ENCODE peak calls at places on chromosomes 16 and 17, in five cellular contexts. R is NCI-H2081 treated with DMSO at 0.1 percent for 48 hours, L is coronary artery, S is AG09309, Y is left lung. O is an unnamed sample.

GRCh38 chr17:51860934-51861561 is 297.5 kb downstream of the CA10 start:
- DNase-seq in R (peak; percentile 18), L (no peak), S (no peak), Y (no peak), O (no peak)

GRCh38 chr17:48113201-48113676 is 5.7 kb downstream of the SNX11 start:
- DNase-seq in R (no peak), L (no peak), S (no peak), Y (no peak), O (no peak)

GRCh38 chr16:12158428-12158827 is 181.9 kb downstream of the SNX29 start:
- DNase-seq in R (no peak), L (no peak), S (peak; percentile 97), Y (no peak), O (no peak)

GRCh38 chr16:16021988-16022682 is 72.7 kb downstream of the ABCC1 start:
- DNase-seq in R (no peak), L (peak; percentile 98), S (peak; percentile 79), Y (peak; percentile 92), O (no peak)

GRCh38 chr17:67492824-67493490 is 115.9 kb downstream of the PITPNC1 start:
- DNase-seq in R (no peak), L (no peak), S (no peak), Y (no peak), O (no peak)

GRCh38 chr16:9050102-9050830 is 41.2 kb upstream of the HAPSTR1 start:
- DNase-seq in R (no peak), L (no peak), S (no peak), Y (no peak), O (no peak)

GRCh38 chr17:33469911-33470310 is 176.8 kb upstream of the ASIC2 start:
- DNase-seq in R (no peak), L (no peak), S (no peak), Y (peak; percentile 33), O (no peak)

GRCh38 chr17:27408891-27409290 is 47.4 kb upstream of the KSR1 start:
- DNase-seq in R (no peak), L (no peak), S (no peak), Y (peak; percentile 26), O (no peak)

GRCh38 chr16:72371307-72372081 is 199.5 kb upstream of the PMFBP1 start:
- DNase-seq in R (no peak), L (no peak), S (peak; percentile 55), Y (peak; percentile 44), O (no peak)

GRCh38 chr16:4272114-4272954 is 489 bp downstream of the TFAP4 start:
- DNase-seq in R (no peak), L (no peak), S (no peak), Y (peak; percentile 78), O (no peak)

GRCh38 chr17:56424543-56425044 is 168.9 kb upstream of the NOG start:
- DNase-seq in R (no peak), L (no peak), S (no peak), Y (no peak), O (no peak)

GRCh38 chr17:58156839-58157803 is 8.9 kb downstream of the OR4D1 start:
- DNase-seq in R (no peak), L (no peak), S (no peak), Y (peak; percentile 37), O (peak; percentile 21)

GRCh38 chr17:39867891-39868553 is at the start of gene ZPBP2:
- DNase-seq in R (no peak), L (no peak), S (no peak), Y (no peak), O (no peak)

GRCh38 chr16:53029971-53030370 is 22.7 kb downstream of the CHD9NB start:
- DNase-seq in R (no peak), L (no peak), S (no peak), Y (no peak), O (no peak)

GRCh38 chr17:77375917-77376651 is 235.3 kb downstream of the SEC14L1 start:
- DNase-seq in R (no peak), L (no peak), S (no peak), Y (no peak), O (no peak)

GRCh38 chr17:41518789-41519449 is at the start of gene KRT15:
- DNase-seq in R (peak; percentile 85), L (no peak), S (no peak), Y (no peak), O (peak; percentile 28)

GRCh38 chr17:39152134-39152884 is 872 bp upstream of the PLXDC1 start:
- DNase-seq in R (no peak), L (no peak), S (no peak), Y (no peak), O (no peak)

GRCh38 chr17:77428020-77428781 is 287.4 kb downstream of the SEC14L1 start:
- DNase-seq in R (no peak), L (peak; percentile 73), S (no peak), Y (no peak), O (no peak)

GRCh38 chr17:42275527-42276358 is 448 bp downstream of the STAT5B start:
- DNase-seq in R (no peak), L (no peak), S (no peak), Y (no peak), O (no peak)

GRCh38 chr16:89721644-89722391 is 481 bp downstream of the ZNF276 start:
- DNase-seq in R (no peak), L (no peak), S (no peak), Y (peak; percentile 86), O (no peak)

GRCh38 chr17:18377437-18378204 is at the start of gene EVPLL:
- DNase-seq in R (no peak), L (no peak), S (no peak), Y (peak; percentile 89), O (no peak)

GRCh38 chr17:16443390-16444257 is 28.3 kb downstream of the TRPV2 start:
- DNase-seq in R (no peak), L (no peak), S (no peak), Y (no peak), O (no peak)

GRCh38 chr17:72614476-72614870 is 478.0 kb downstream of the SLC39A11 start:
- DNase-seq in R (no peak), L (no peak), S (no peak), Y (no peak), O (no peak)

GRCh38 chr17:38874505-38875419 is 4.9 kb downstream of the LASP1 start:
- DNase-seq in R (no peak), L (no peak), S (no peak), Y (no peak), O (no peak)

GRCh38 chr17:50100480-50100883 is 5.3 kb downstream of the PDK2 start:
- DNase-seq in R (no peak), L (no peak), S (no peak), Y (no peak), O (no peak)

GRCh38 chr17:57612202-57613071 is 132.7 kb downstream of the CCDC182 start:
- DNase-seq in R (peak; percentile 73), L (no peak), S (no peak), Y (no peak), O (peak; percentile 68)

GRCh38 chr16:81443688-81444447 is 740 bp upstream of the CMIP start:
- DNase-seq in R (no peak), L (no peak), S (no peak), Y (no peak), O (no peak)